ENCODE peak calls at places on chromosomes 13 and 19, in six cellular contexts. One of them, this sample, is unnamed.

GRCh38 chr13:28136916-28137315 is 1.4 kb upstream of the PAN3 start:
- DNase-seq in SJCRH30: no peak
- DNase-seq in brain microvascular endothelial cell: no peak
- DNase-seq in astrocyte of the spinal cord: no peak
- DNase-seq in colonic mucosa: no peak
- DNase-seq in NB4: peak
- DNase-seq in this sample: no peak

GRCh38 chr19:32658527-32658926 is 16.5 kb downstream of the ANKRD27 start:
- DNase-seq in SJCRH30: no peak
- DNase-seq in brain microvascular endothelial cell: no peak
- DNase-seq in astrocyte of the spinal cord: no peak
- DNase-seq in colonic mucosa: no peak
- DNase-seq in NB4: no peak
- DNase-seq in this sample: no peak

GRCh38 chr13:32905063-32905863 is 111.0 kb upstream of the KL start:
- DNase-seq in SJCRH30: no peak
- DNase-seq in brain microvascular endothelial cell: no peak
- DNase-seq in astrocyte of the spinal cord: no peak
- DNase-seq in colonic mucosa: no peak
- DNase-seq in NB4: peak
- DNase-seq in this sample: no peak

GRCh38 chr13:108779308-108779707 is 149.9 kb downstream of the MYO16 start:
- DNase-seq in SJCRH30: no peak
- DNase-seq in brain microvascular endothelial cell: no peak
- DNase-seq in astrocyte of the spinal cord: no peak
- DNase-seq in colonic mucosa: no peak
- DNase-seq in NB4: no peak
- DNase-seq in this sample: no peak

GRCh38 chr19:48244289-48244688 is 11.4 kb downstream of the CARD8 start:
- DNase-seq in SJCRH30: no peak
- DNase-seq in brain microvascular endothelial cell: peak
- DNase-seq in astrocyte of the spinal cord: peak
- DNase-seq in colonic mucosa: no peak
- DNase-seq in NB4: peak
- DNase-seq in this sample: no peak

GRCh38 chr19:47310819-47311218 is 1.2 kb downstream of the C5AR1 start:
- DNase-seq in SJCRH30: peak
- DNase-seq in brain microvascular endothelial cell: no peak
- DNase-seq in astrocyte of the spinal cord: no peak
- DNase-seq in colonic mucosa: no peak
- DNase-seq in NB4: peak
- DNase-seq in this sample: no peak

GRCh38 chr13:97498419-97498818 is 64.5 kb downstream of the RAP2A start:
- DNase-seq in SJCRH30: no peak
- DNase-seq in brain microvascular endothelial cell: no peak
- DNase-seq in astrocyte of the spinal cord: no peak
- DNase-seq in colonic mucosa: no peak
- DNase-seq in NB4: no peak
- DNase-seq in this sample: no peak

GRCh38 chr19:42111384-42111783 is 20.9 kb downstream of the POU2F2 start:
- DNase-seq in SJCRH30: no peak
- DNase-seq in brain microvascular endothelial cell: peak
- DNase-seq in astrocyte of the spinal cord: no peak
- DNase-seq in colonic mucosa: no peak
- DNase-seq in NB4: no peak
- DNase-seq in this sample: no peak

GRCh38 chr19:8654591-8655339 is 24.3 kb downstream of the NFILZ start:
- DNase-seq in SJCRH30: peak
- DNase-seq in brain microvascular endothelial cell: no peak
- DNase-seq in astrocyte of the spinal cord: peak
- DNase-seq in colonic mucosa: peak
- DNase-seq in NB4: peak
- DNase-seq in this sample: no peak

GRCh38 chr19:32404939-32405430 is 585 bp upstream of the DPY19L3 start:
- DNase-seq in SJCRH30: peak
- DNase-seq in brain microvascular endothelial cell: peak
- DNase-seq in astrocyte of the spinal cord: no peak
- DNase-seq in colonic mucosa: peak
- DNase-seq in NB4: no peak
- DNase-seq in this sample: no peak

GRCh38 chr19:6313398-6313969 is 19.9 kb downstream of the ACER1 start:
- DNase-seq in SJCRH30: no peak
- DNase-seq in brain microvascular endothelial cell: no peak
- DNase-seq in astrocyte of the spinal cord: no peak
- DNase-seq in colonic mucosa: no peak
- DNase-seq in NB4: no peak
- DNase-seq in this sample: no peak

GRCh38 chr13:32987462-32987861 is 28.8 kb upstream of the KL start:
- DNase-seq in SJCRH30: no peak
- DNase-seq in brain microvascular endothelial cell: no peak
- DNase-seq in astrocyte of the spinal cord: no peak
- DNase-seq in colonic mucosa: no peak
- DNase-seq in NB4: no peak
- DNase-seq in this sample: no peak

GRCh38 chr13:70324519-70324918 is 216.3 kb upstream of the KLHL1 start:
- DNase-seq in SJCRH30: no peak
- DNase-seq in brain microvascular endothelial cell: no peak
- DNase-seq in astrocyte of the spinal cord: no peak
- DNase-seq in colonic mucosa: peak
- DNase-seq in NB4: no peak
- DNase-seq in this sample: no peak

GRCh38 chr13:50326746-50327145 is 311.5 kb downstream of the KCNRG start:
- DNase-seq in SJCRH30: no peak
- DNase-seq in brain microvascular endothelial cell: no peak
- DNase-seq in astrocyte of the spinal cord: peak
- DNase-seq in colonic mucosa: no peak
- DNase-seq in NB4: peak
- DNase-seq in this sample: no peak

GRCh38 chr19:54660967-54661366 is 1.8 kb upstream of the LILRB4 start:
- DNase-seq in SJCRH30: no peak
- DNase-seq in brain microvascular endothelial cell: no peak
- DNase-seq in astrocyte of the spinal cord: no peak
- DNase-seq in colonic mucosa: no peak
- DNase-seq in NB4: peak
- DNase-seq in this sample: no peak

GRCh38 chr19:15112385-15112784 is 5.2 kb downstream of the SYDE1 start:
- DNase-seq in SJCRH30: no peak
- DNase-seq in brain microvascular endothelial cell: no peak
- DNase-seq in astrocyte of the spinal cord: no peak
- DNase-seq in colonic mucosa: no peak
- DNase-seq in NB4: no peak
- DNase-seq in this sample: no peak

GRCh38 chr13:24619302-24619701 is 60.9 kb upstream of the ATP12A start:
- DNase-seq in SJCRH30: no peak
- DNase-seq in brain microvascular endothelial cell: no peak
- DNase-seq in astrocyte of the spinal cord: no peak
- DNase-seq in colonic mucosa: no peak
- DNase-seq in NB4: peak
- DNase-seq in this sample: no peak

GRCh38 chr19:50427997-50428425 is 4.7 kb upstream of the MYBPC2 start:
- DNase-seq in SJCRH30: no peak
- DNase-seq in brain microvascular endothelial cell: peak
- DNase-seq in astrocyte of the spinal cord: peak
- DNase-seq in colonic mucosa: peak
- DNase-seq in NB4: no peak
- DNase-seq in this sample: peak

GRCh38 chr13:111554539-111555267 is 234.3 kb downstream of the TEX29 start:
- DNase-seq in SJCRH30: no peak
- DNase-seq in brain microvascular endothelial cell: no peak
- DNase-seq in astrocyte of the spinal cord: no peak
- DNase-seq in colonic mucosa: no peak
- DNase-seq in NB4: no peak
- DNase-seq in this sample: no peak

GRCh38 chr13:113763961-113764792 is 5.2 kb downstream of the TMEM255B start:
- DNase-seq in SJCRH30: no peak
- DNase-seq in brain microvascular endothelial cell: no peak
- DNase-seq in astrocyte of the spinal cord: no peak
- DNase-seq in colonic mucosa: no peak
- DNase-seq in NB4: no peak
- DNase-seq in this sample: no peak

GRCh38 chr19:27779953-27780352 is 1433.0 kb downstream of the UQCRFS1 start:
- DNase-seq in SJCRH30: no peak
- DNase-seq in brain microvascular endothelial cell: no peak
- DNase-seq in astrocyte of the spinal cord: no peak
- DNase-seq in colonic mucosa: no peak
- DNase-seq in NB4: peak
- DNase-seq in this sample: no peak

GRCh38 chr19:13692096-13692495 is 72.2 kb upstream of the MRI1 start:
- DNase-seq in SJCRH30: no peak
- DNase-seq in brain microvascular endothelial cell: no peak
- DNase-seq in astrocyte of the spinal cord: peak
- DNase-seq in colonic mucosa: no peak
- DNase-seq in NB4: no peak
- DNase-seq in this sample: peak

GRCh38 chr13:38582133-38582532 is 104.7 kb upstream of the FREM2 start:
- DNase-seq in SJCRH30: peak
- DNase-seq in brain microvascular endothelial cell: peak
- DNase-seq in astrocyte of the spinal cord: peak
- DNase-seq in colonic mucosa: peak
- DNase-seq in NB4: peak
- DNase-seq in this sample: peak

GRCh38 chr19:29263305-29264080 is 50.5 kb upstream of the UQCRFS1 start:
- DNase-seq in SJCRH30: peak
- DNase-seq in brain microvascular endothelial cell: peak
- DNase-seq in astrocyte of the spinal cord: no peak
- DNase-seq in colonic mucosa: peak
- DNase-seq in NB4: peak
- DNase-seq in this sample: no peak

GRCh38 chr13:98563071-98563470 is 13.8 kb downstream of the STK24 start:
- DNase-seq in SJCRH30: no peak
- DNase-seq in brain microvascular endothelial cell: no peak
- DNase-seq in astrocyte of the spinal cord: no peak
- DNase-seq in colonic mucosa: no peak
- DNase-seq in NB4: no peak
- DNase-seq in this sample: no peak

GRCh38 chr13:98570929-98571372 is 6.0 kb downstream of the STK24 start:
- DNase-seq in SJCRH30: no peak
- DNase-seq in brain microvascular endothelial cell: peak
- DNase-seq in astrocyte of the spinal cord: peak
- DNase-seq in colonic mucosa: peak
- DNase-seq in NB4: peak
- DNase-seq in this sample: peak

GRCh38 chr13:98565726-98566577 is 11.0 kb downstream of the STK24 start:
- DNase-seq in SJCRH30: no peak
- DNase-seq in brain microvascular endothelial cell: no peak
- DNase-seq in astrocyte of the spinal cord: no peak
- DNase-seq in colonic mucosa: peak
- DNase-seq in NB4: no peak
- DNase-seq in this sample: no peak

GRCh38 chr13:98564204-98564603 is 12.7 kb downstream of the STK24 start:
- DNase-seq in SJCRH30: no peak
- DNase-seq in brain microvascular endothelial cell: no peak
- DNase-seq in astrocyte of the spinal cord: no peak
- DNase-seq in colonic mucosa: no peak
- DNase-seq in NB4: no peak
- DNase-seq in this sample: no peak

GRCh38 chr13:98567140-98567539 is 9.8 kb downstream of the STK24 start:
- DNase-seq in SJCRH30: no peak
- DNase-seq in brain microvascular endothelial cell: no peak
- DNase-seq in astrocyte of the spinal cord: no peak
- DNase-seq in colonic mucosa: no peak
- DNase-seq in NB4: no peak
- DNase-seq in this sample: no peak
- H3K4me3 ChIP-seq in SJCRH30: no peak
- H3K4me3 ChIP-seq in brain microvascular endothelial cell: no peak
- H3K4me3 ChIP-seq in astrocyte of the spinal cord: no peak
- H3K4me3 ChIP-seq in colonic mucosa: no peak
- H3K4me3 ChIP-seq in NB4: no peak
- H3K4me3 ChIP-seq in this sample: no peak

DNA sequence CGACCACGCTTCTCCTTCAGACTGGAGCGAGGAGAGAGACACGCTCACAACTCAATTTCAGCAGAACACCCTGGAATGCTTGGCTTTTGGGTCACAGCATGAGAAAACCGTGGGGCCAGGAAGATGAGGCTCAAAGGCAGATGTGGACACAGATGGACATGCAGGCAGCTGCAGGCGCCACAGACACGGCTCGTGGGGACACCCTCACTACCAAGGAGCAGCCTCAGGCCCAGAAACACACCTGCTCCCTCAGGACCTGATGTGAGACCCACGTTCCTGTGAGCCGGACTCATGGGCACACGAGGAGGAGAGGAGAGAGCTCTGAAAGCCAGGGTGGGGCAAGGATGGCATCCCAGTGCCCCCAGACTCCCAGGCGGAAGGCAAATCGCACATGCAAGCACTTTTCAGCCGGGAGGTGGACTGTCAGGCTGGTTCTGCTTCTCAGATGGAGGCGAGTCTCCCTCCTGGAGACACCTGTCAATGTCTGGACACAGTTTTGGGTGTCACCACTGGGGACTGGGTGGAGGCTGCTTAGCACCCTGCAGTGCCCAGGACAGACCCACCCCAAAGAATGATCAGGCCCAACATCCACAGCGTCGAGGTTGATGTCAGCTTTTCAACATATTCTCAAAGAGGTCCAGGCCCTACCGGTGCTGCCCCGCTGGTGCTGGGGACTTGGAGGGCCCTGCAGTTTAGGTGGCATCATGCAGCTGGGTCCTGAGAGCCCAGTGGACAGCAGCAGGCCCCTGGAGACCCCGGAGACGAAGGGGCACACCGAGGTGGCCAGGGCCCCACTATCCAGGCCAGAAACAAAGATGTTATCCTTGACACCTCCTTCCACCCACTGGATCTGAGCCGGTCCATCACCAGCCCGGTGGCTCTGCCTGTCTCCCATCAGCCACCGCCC is 2.3 kb downstream of the ABHD17A start:
- DNase-seq in SJCRH30: no peak
- DNase-seq in brain microvascular endothelial cell: no peak
- DNase-seq in astrocyte of the spinal cord: no peak
- DNase-seq in colonic mucosa: no peak
- DNase-seq in NB4: no peak
- DNase-seq in this sample: no peak
- H3K4me3 ChIP-seq in SJCRH30: no peak
- H3K4me3 ChIP-seq in brain microvascular endothelial cell: peak
- H3K4me3 ChIP-seq in astrocyte of the spinal cord: no peak
- H3K4me3 ChIP-seq in colonic mucosa: peak
- H3K4me3 ChIP-seq in NB4: no peak
- H3K4me3 ChIP-seq in this sample: no peak

GRCh38 chr19:44752123-44752815 is 3.8 kb downstream of the BCL3 start:
- DNase-seq in SJCRH30: no peak
- DNase-seq in brain microvascular endothelial cell: no peak
- DNase-seq in astrocyte of the spinal cord: no peak
- DNase-seq in colonic mucosa: no peak
- DNase-seq in NB4: peak
- DNase-seq in this sample: no peak
- H3K4me3 ChIP-seq in SJCRH30: no peak
- H3K4me3 ChIP-seq in brain microvascular endothelial cell: no peak
- H3K4me3 ChIP-seq in astrocyte of the spinal cord: no peak
- H3K4me3 ChIP-seq in colonic mucosa: peak
- H3K4me3 ChIP-seq in NB4: no peak
- H3K4me3 ChIP-seq in this sample: no peak

DNA sequence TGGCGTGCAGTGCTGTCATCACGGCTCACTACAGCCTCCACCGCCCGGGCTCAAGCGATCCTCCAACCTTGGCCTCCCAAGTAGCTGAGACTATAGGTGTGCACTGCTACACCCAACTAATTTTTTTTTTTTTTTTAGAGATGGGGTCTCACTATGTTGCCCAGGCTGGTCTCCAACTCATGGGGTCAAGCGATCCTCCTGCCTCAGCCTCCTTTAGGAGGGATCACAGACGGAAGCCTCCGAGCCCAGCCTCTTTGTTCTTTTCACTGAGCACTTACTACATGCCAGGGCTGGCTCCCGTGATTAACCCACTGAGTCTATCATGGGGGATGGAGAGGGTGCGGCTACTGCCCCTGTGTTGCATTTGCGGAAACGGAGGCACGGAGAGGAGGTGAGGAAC is 12.9 kb upstream of the CACTIN start:
- DNase-seq in SJCRH30: no peak
- DNase-seq in brain microvascular endothelial cell: no peak
- DNase-seq in astrocyte of the spinal cord: no peak
- DNase-seq in colonic mucosa: no peak
- DNase-seq in NB4: no peak
- DNase-seq in this sample: no peak
- H3K4me3 ChIP-seq in SJCRH30: no peak
- H3K4me3 ChIP-seq in brain microvascular endothelial cell: no peak
- H3K4me3 ChIP-seq in astrocyte of the spinal cord: no peak
- H3K4me3 ChIP-seq in colonic mucosa: no peak
- H3K4me3 ChIP-seq in NB4: no peak
- H3K4me3 ChIP-seq in this sample: no peak

This sample was measured in kidney epithelial cell.